ENCODE peak calls at places on chromosomes 7 and 10, in nine cellular contexts. One of them, this sample, is unnamed.

GRCh38 chr10:102611514-102612095 is 32.7 kb upstream of the TRIM8 start:
- DNase-seq in sigmoid colon: peak; percentile 64
- DNase-seq in cardiac muscle cell: no peak
- DNase-seq in PC-3: peak; percentile 77
- DNase-seq in mammary epithelial cell: peak; percentile 33
- DNase-seq in SK-N-SH: no peak
- DNase-seq in HL-60: no peak
- DNase-seq in prostate gland: no peak
- DNase-seq in A549: no peak
- DNase-seq in this sample: peak; percentile 44

GRCh38 chr10:69262249-69262864 is 15.9 kb upstream of the HK1 start:
- DNase-seq in sigmoid colon: no peak
- DNase-seq in cardiac muscle cell: no peak
- DNase-seq in PC-3: no peak
- DNase-seq in mammary epithelial cell: no peak
- DNase-seq in SK-N-SH: no peak
- DNase-seq in HL-60: no peak
- DNase-seq in prostate gland: no peak
- DNase-seq in A549: no peak
- DNase-seq in this sample: no peak

GRCh38 chr10:69506834-69507643 is 55.8 kb downstream of the TSPAN15 start:
- DNase-seq in sigmoid colon: peak; percentile 73
- DNase-seq in cardiac muscle cell: no peak
- DNase-seq in PC-3: peak; percentile 85
- DNase-seq in mammary epithelial cell: no peak
- DNase-seq in SK-N-SH: peak; percentile 21
- DNase-seq in HL-60: no peak
- DNase-seq in prostate gland: no peak
- DNase-seq in A549: peak; percentile 27
- DNase-seq in this sample: no peak

GRCh38 chr7:93228302-93228701 is 2.0 kb upstream of the HEPACAM2 start:
- DNase-seq in sigmoid colon: no peak
- DNase-seq in cardiac muscle cell: peak; percentile 80
- DNase-seq in PC-3: peak; percentile 81
- DNase-seq in mammary epithelial cell: peak; percentile 51
- DNase-seq in SK-N-SH: peak; percentile 41
- DNase-seq in HL-60: peak; percentile 28
- DNase-seq in prostate gland: peak; percentile 40
- DNase-seq in A549: peak; percentile 65
- DNase-seq in this sample: peak; percentile 62

GRCh38 chr10:35578608-35578956 is 26.6 kb upstream of the GJD4 start:
- DNase-seq in sigmoid colon: no peak
- DNase-seq in cardiac muscle cell: peak; percentile 4
- DNase-seq in PC-3: no peak
- DNase-seq in mammary epithelial cell: no peak
- DNase-seq in SK-N-SH: no peak
- DNase-seq in HL-60: no peak
- DNase-seq in prostate gland: no peak
- DNase-seq in A549: no peak
- DNase-seq in this sample: no peak

GRCh38 chr10:3525832-3526449 is 259.1 kb downstream of the KLF6 start:
- DNase-seq in sigmoid colon: peak; percentile 80
- DNase-seq in cardiac muscle cell: peak; percentile 95
- DNase-seq in PC-3: peak; percentile 83
- DNase-seq in mammary epithelial cell: peak; percentile 92
- DNase-seq in SK-N-SH: no peak
- DNase-seq in HL-60: no peak
- DNase-seq in prostate gland: no peak
- DNase-seq in A549: peak; percentile 86
- DNase-seq in this sample: peak; percentile 93

GRCh38 chr7:1516586-1517251 is 12.5 kb upstream of the INTS1 start:
- DNase-seq in sigmoid colon: no peak
- DNase-seq in cardiac muscle cell: no peak
- DNase-seq in PC-3: peak; percentile 66
- DNase-seq in mammary epithelial cell: no peak
- DNase-seq in SK-N-SH: no peak
- DNase-seq in HL-60: no peak
- DNase-seq in prostate gland: no peak
- DNase-seq in A549: peak; percentile 77
- DNase-seq in this sample: no peak

GRCh38 chr10:79336739-79337138 is 10.5 kb upstream of the PPIF start:
- DNase-seq in sigmoid colon: peak; percentile 75
- DNase-seq in cardiac muscle cell: no peak
- DNase-seq in PC-3: no peak
- DNase-seq in mammary epithelial cell: no peak
- DNase-seq in SK-N-SH: no peak
- DNase-seq in HL-60: no peak
- DNase-seq in prostate gland: no peak
- DNase-seq in A549: no peak
- DNase-seq in this sample: no peak

GRCh38 chr10:124354411-124355382 is 64.0 kb downstream of the OAT start:
- DNase-seq in sigmoid colon: no peak
- DNase-seq in cardiac muscle cell: peak; percentile 92
- DNase-seq in PC-3: no peak
- DNase-seq in mammary epithelial cell: no peak
- DNase-seq in SK-N-SH: peak; percentile 84
- DNase-seq in HL-60: peak; percentile 31
- DNase-seq in prostate gland: no peak
- DNase-seq in A549: peak; percentile 27
- DNase-seq in this sample: no peak

GRCh38 chr7:47576031-47576908 is 5.6 kb downstream of the TNS3 start:
- DNase-seq in sigmoid colon: peak; percentile 93
- DNase-seq in cardiac muscle cell: peak; percentile 81
- DNase-seq in PC-3: peak; percentile 96
- DNase-seq in mammary epithelial cell: peak; percentile 55
- DNase-seq in SK-N-SH: peak; percentile 90
- DNase-seq in HL-60: no peak
- DNase-seq in prostate gland: peak; percentile 60
- DNase-seq in A549: peak; percentile 94
- DNase-seq in this sample: no peak

GRCh38 chr10:112654794-112655193 is 207.8 kb downstream of the VTI1A start:
- DNase-seq in sigmoid colon: no peak
- DNase-seq in cardiac muscle cell: no peak
- DNase-seq in PC-3: no peak
- DNase-seq in mammary epithelial cell: no peak
- DNase-seq in SK-N-SH: no peak
- DNase-seq in HL-60: no peak
- DNase-seq in prostate gland: no peak
- DNase-seq in A549: no peak
- DNase-seq in this sample: no peak

GRCh38 chr10:96613565-96613964 is 26.8 kb upstream of the TM9SF3 start:
- DNase-seq in sigmoid colon: no peak
- DNase-seq in cardiac muscle cell: no peak
- DNase-seq in PC-3: peak; percentile 30
- DNase-seq in mammary epithelial cell: peak; percentile 21
- DNase-seq in SK-N-SH: no peak
- DNase-seq in HL-60: no peak
- DNase-seq in prostate gland: no peak
- DNase-seq in A549: no peak
- DNase-seq in this sample: no peak

GRCh38 chr10:17237163-17237562 is 9.1 kb downstream of the VIM start:
- DNase-seq in sigmoid colon: no peak
- DNase-seq in cardiac muscle cell: no peak
- DNase-seq in PC-3: no peak
- DNase-seq in mammary epithelial cell: no peak
- DNase-seq in SK-N-SH: no peak
- DNase-seq in HL-60: no peak
- DNase-seq in prostate gland: no peak
- DNase-seq in A549: no peak
- DNase-seq in this sample: no peak

GRCh38 chr10:17239671-17240460 is 11.8 kb downstream of the VIM start:
- DNase-seq in sigmoid colon: no peak
- DNase-seq in cardiac muscle cell: no peak
- DNase-seq in PC-3: no peak
- DNase-seq in mammary epithelial cell: no peak
- DNase-seq in SK-N-SH: no peak
- DNase-seq in HL-60: no peak
- DNase-seq in prostate gland: no peak
- DNase-seq in A549: no peak
- DNase-seq in this sample: no peak

GRCh38 chr10:17237915-17238444 is 9.9 kb downstream of the VIM start:
- DNase-seq in sigmoid colon: no peak
- DNase-seq in cardiac muscle cell: no peak
- DNase-seq in PC-3: no peak
- DNase-seq in mammary epithelial cell: no peak
- DNase-seq in SK-N-SH: no peak
- DNase-seq in HL-60: no peak
- DNase-seq in prostate gland: no peak
- DNase-seq in A549: no peak
- DNase-seq in this sample: no peak

GRCh38 chr10:17239276-17239660 is 11.2 kb downstream of the VIM start:
- DNase-seq in sigmoid colon: no peak
- DNase-seq in cardiac muscle cell: no peak
- DNase-seq in PC-3: no peak
- DNase-seq in mammary epithelial cell: no peak
- DNase-seq in SK-N-SH: no peak
- DNase-seq in HL-60: no peak
- DNase-seq in prostate gland: no peak
- DNase-seq in A549: no peak
- DNase-seq in this sample: no peak

DNA sequence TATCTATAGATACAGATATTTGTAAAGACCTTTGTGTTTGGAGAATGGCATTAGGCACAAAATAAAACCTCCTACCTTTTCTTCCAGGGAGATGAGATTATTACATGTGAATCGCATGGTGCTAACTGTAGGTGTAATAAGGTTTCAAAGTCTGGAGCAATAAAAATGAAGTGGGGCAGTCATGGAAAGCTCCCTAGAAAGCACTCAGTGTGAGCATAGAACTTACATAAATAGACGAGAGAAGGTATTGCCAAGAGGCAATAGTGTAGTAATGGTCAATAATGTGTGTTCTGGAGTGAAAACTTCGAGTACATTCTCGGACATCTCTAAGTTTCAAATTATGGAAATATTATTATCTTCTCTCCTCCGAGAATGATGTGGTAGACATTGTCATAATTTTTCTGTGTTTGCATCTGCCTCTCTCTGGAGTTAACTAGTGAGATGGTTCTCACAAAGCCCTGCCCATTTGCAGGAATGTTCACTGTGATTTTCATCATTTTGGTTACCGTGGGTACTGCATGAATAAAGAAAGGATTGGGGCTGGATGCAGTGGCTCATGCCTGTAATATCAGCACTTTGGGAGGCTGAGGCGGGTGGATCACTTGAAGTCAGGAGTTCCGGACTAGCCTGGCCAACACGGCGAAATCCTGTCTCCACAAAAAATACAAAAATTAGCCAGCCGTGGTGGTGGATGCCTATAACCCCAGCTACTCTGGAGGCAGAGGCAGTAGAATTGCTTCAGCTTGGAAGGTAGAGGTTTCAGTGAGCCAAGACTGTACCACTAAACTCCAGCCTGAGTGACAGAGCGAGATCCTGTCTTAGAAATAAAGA is 10.6 kb downstream of the VIM start:
- DNase-seq in sigmoid colon: no peak
- DNase-seq in cardiac muscle cell: peak; percentile 85
- DNase-seq in PC-3: no peak
- DNase-seq in mammary epithelial cell: peak; percentile 63
- DNase-seq in SK-N-SH: no peak
- DNase-seq in HL-60: no peak
- DNase-seq in prostate gland: no peak
- DNase-seq in A549: peak; percentile 44
- DNase-seq in this sample: peak; percentile 11
- H3K27ac ChIP-seq in sigmoid colon: no peak overlapping the region
- H3K27ac ChIP-seq in cardiac muscle cell: no peak overlapping the region
- H3K27ac ChIP-seq in PC-3: no peak overlapping the region
- H3K27ac ChIP-seq in mammary epithelial cell: peak overlapping the region; percentile 43
- H3K27ac ChIP-seq in SK-N-SH: peak overlapping the region; percentile 98
- H3K27ac ChIP-seq in HL-60: no peak overlapping the region
- H3K27ac ChIP-seq in prostate gland: no peak overlapping the region
- H3K27ac ChIP-seq in A549: no peak overlapping the region
- H3K27ac ChIP-seq in this sample: peak overlapping the region; percentile 71

GRCh38 chr10:90866050-90866598 is 5.7 kb upstream of the RPP30 start:
- DNase-seq in sigmoid colon: no peak
- DNase-seq in cardiac muscle cell: no peak
- DNase-seq in PC-3: no peak
- DNase-seq in mammary epithelial cell: no peak
- DNase-seq in SK-N-SH: no peak
- DNase-seq in HL-60: no peak
- DNase-seq in prostate gland: no peak
- DNase-seq in A549: no peak
- DNase-seq in this sample: no peak

GRCh38 chr10:90860790-90861189 is 3.0 kb upstream of the HTR7 start:
- DNase-seq in sigmoid colon: no peak
- DNase-seq in cardiac muscle cell: no peak
- DNase-seq in PC-3: no peak
- DNase-seq in mammary epithelial cell: no peak
- DNase-seq in SK-N-SH: no peak
- DNase-seq in HL-60: no peak
- DNase-seq in prostate gland: no peak
- DNase-seq in A549: no peak
- DNase-seq in this sample: no peak

GRCh38 chr10:90865400-90865799 is 6.4 kb upstream of the RPP30 start:
- DNase-seq in sigmoid colon: no peak
- DNase-seq in cardiac muscle cell: peak; percentile 59
- DNase-seq in PC-3: peak; percentile 15
- DNase-seq in mammary epithelial cell: no peak
- DNase-seq in SK-N-SH: no peak
- DNase-seq in HL-60: no peak
- DNase-seq in prostate gland: no peak
- DNase-seq in A549: no peak
- DNase-seq in this sample: no peak

GRCh38 chr10:90859321-90859751 is 1.5 kb upstream of the HTR7 start:
- DNase-seq in sigmoid colon: no peak
- DNase-seq in cardiac muscle cell: peak; percentile 85
- DNase-seq in PC-3: peak; percentile 76
- DNase-seq in mammary epithelial cell: peak; percentile 91
- DNase-seq in SK-N-SH: no peak
- DNase-seq in HL-60: peak; percentile 34
- DNase-seq in prostate gland: no peak
- DNase-seq in A549: no peak
- DNase-seq in this sample: peak; percentile 83

GRCh38 chr10:90862908-90863514 is 5.2 kb upstream of the HTR7 start:
- DNase-seq in sigmoid colon: no peak
- DNase-seq in cardiac muscle cell: peak; percentile 71
- DNase-seq in PC-3: peak; percentile 66
- DNase-seq in mammary epithelial cell: peak; percentile 35
- DNase-seq in SK-N-SH: peak; percentile 43
- DNase-seq in HL-60: peak; percentile 24
- DNase-seq in prostate gland: no peak
- DNase-seq in A549: peak; percentile 37
- DNase-seq in this sample: peak; percentile 58
- TF ChIP-seq CTCF in sigmoid colon: no peak
- TF ChIP-seq CTCF in cardiac muscle cell: peak; percentile 85
- TF ChIP-seq CTCF in PC-3: peak; percentile 85
- TF ChIP-seq CTCF in mammary epithelial cell: peak; percentile 81
- TF ChIP-seq CTCF in SK-N-SH: peak; percentile 97
- TF ChIP-seq CTCF in HL-60: peak; percentile 23
- TF ChIP-seq CTCF in prostate gland: peak; percentile 71
- TF ChIP-seq CTCF in A549: peak; percentile 90
- TF ChIP-seq CTCF in this sample: peak; percentile 93

GRCh38 chr7:20007510-20007909 is 209.7 kb downstream of the MACC1 start:
- DNase-seq in sigmoid colon: no peak
- DNase-seq in cardiac muscle cell: no peak
- DNase-seq in PC-3: no peak
- DNase-seq in mammary epithelial cell: no peak
- DNase-seq in SK-N-SH: no peak
- DNase-seq in HL-60: no peak
- DNase-seq in prostate gland: no peak
- DNase-seq in A549: no peak
- DNase-seq in this sample: no peak
- H3K27ac ChIP-seq in sigmoid colon: no peak overlapping the region
- H3K27ac ChIP-seq in cardiac muscle cell: no peak overlapping the region
- H3K27ac ChIP-seq in PC-3: no peak overlapping the region
- H3K27ac ChIP-seq in mammary epithelial cell: no peak overlapping the region
- H3K27ac ChIP-seq in SK-N-SH: no peak overlapping the region
- H3K27ac ChIP-seq in HL-60: no peak overlapping the region
- H3K27ac ChIP-seq in prostate gland: no peak overlapping the region
- H3K27ac ChIP-seq in A549: no peak overlapping the region
- H3K27ac ChIP-seq in this sample: no peak overlapping the region

GRCh38 chr10:34078017-34078416 is 737.1 kb downstream of the PARD3 start:
- DNase-seq in sigmoid colon: no peak
- DNase-seq in cardiac muscle cell: no peak
- DNase-seq in PC-3: no peak
- DNase-seq in mammary epithelial cell: no peak
- DNase-seq in SK-N-SH: no peak
- DNase-seq in HL-60: no peak
- DNase-seq in prostate gland: no peak
- DNase-seq in A549: no peak
- DNase-seq in this sample: no peak
- TF ChIP-seq CTCF in sigmoid colon: no peak
- TF ChIP-seq CTCF in cardiac muscle cell: peak; percentile 16
- TF ChIP-seq CTCF in PC-3: peak; percentile 76
- TF ChIP-seq CTCF in mammary epithelial cell: peak; percentile 19
- TF ChIP-seq CTCF in SK-N-SH: peak; percentile 10
- TF ChIP-seq CTCF in HL-60: no peak
- TF ChIP-seq CTCF in prostate gland: no peak
- TF ChIP-seq CTCF in A549: no peak
- TF ChIP-seq CTCF in this sample: no peak